ENCODE peak calls at places on chromosome 18, in seven cellular contexts. One of them, this sample, is unnamed.

GRCh38 chr18:78986018-78986481 is 6.4 kb downstream of the SALL3 start:
- DNase-seq in sigmoid colon: no peak
- DNase-seq in A549: peak; percentile 21
- DNase-seq in GM12878: no peak
- DNase-seq in tibial nerve: no peak
- DNase-seq in transverse colon: no peak
- DNase-seq in K562: peak; percentile 26
- DNase-seq in this sample: no peak

GRCh38 chr18:79321625-79322024 is 74.1 kb upstream of the NFATC1 start:
- DNase-seq in sigmoid colon: no peak
- DNase-seq in A549: no peak
- DNase-seq in GM12878: no peak
- DNase-seq in tibial nerve: no peak
- DNase-seq in transverse colon: no peak
- DNase-seq in K562: no peak
- DNase-seq in this sample: no peak

GRCh38 chr18:72543362-72544055 is 633 bp downstream of the CBLN2 start:
- DNase-seq in sigmoid colon: no peak
- DNase-seq in A549: no peak
- DNase-seq in GM12878: no peak
- DNase-seq in tibial nerve: no peak
- DNase-seq in transverse colon: no peak
- DNase-seq in K562: no peak
- DNase-seq in this sample: no peak

GRCh38 chr18:44901283-44901682 is 220.6 kb downstream of the SETBP1 start:
- DNase-seq in sigmoid colon: no peak
- DNase-seq in A549: no peak
- DNase-seq in GM12878: no peak
- DNase-seq in tibial nerve: no peak
- DNase-seq in transverse colon: no peak
- DNase-seq in K562: no peak
- DNase-seq in this sample: no peak

GRCh38 chr18:27363918-27364317 is 178.8 kb upstream of the CHST9 start:
- DNase-seq in sigmoid colon: no peak
- DNase-seq in A549: peak; percentile 3
- DNase-seq in GM12878: no peak
- DNase-seq in tibial nerve: no peak
- DNase-seq in transverse colon: no peak
- DNase-seq in K562: no peak
- DNase-seq in this sample: no peak

GRCh38 chr18:13019301-13019700 is 28.1 kb downstream of the CEP192 start:
- DNase-seq in sigmoid colon: no peak
- DNase-seq in A549: no peak
- DNase-seq in GM12878: peak; percentile 17
- DNase-seq in tibial nerve: no peak
- DNase-seq in transverse colon: no peak
- DNase-seq in K562: no peak
- DNase-seq in this sample: no peak

GRCh38 chr18:60053747-60054304 is 154.0 kb downstream of the PMAIP1 start:
- DNase-seq in sigmoid colon: no peak
- DNase-seq in A549: peak; percentile 94
- DNase-seq in GM12878: peak; percentile 8
- DNase-seq in tibial nerve: no peak
- DNase-seq in transverse colon: no peak
- DNase-seq in K562: peak; percentile 76
- DNase-seq in this sample: no peak

GRCh38 chr18:57209697-57210096 is 62.8 kb downstream of the BOD1L2 start:
- DNase-seq in sigmoid colon: no peak
- DNase-seq in A549: no peak
- DNase-seq in GM12878: no peak
- DNase-seq in tibial nerve: no peak
- DNase-seq in transverse colon: no peak
- DNase-seq in K562: no peak
- DNase-seq in this sample: no peak

GRCh38 chr18:79218605-79219195 is 149.5 kb downstream of the ATP9B start:
- DNase-seq in sigmoid colon: no peak
- DNase-seq in A549: no peak
- DNase-seq in GM12878: no peak
- DNase-seq in tibial nerve: no peak
- DNase-seq in transverse colon: no peak
- DNase-seq in K562: no peak
- DNase-seq in this sample: no peak

GRCh38 chr18:34354351-34354750 is 129.6 kb upstream of the NOL4 start:
- DNase-seq in sigmoid colon: no peak
- DNase-seq in A549: no peak
- DNase-seq in GM12878: no peak
- DNase-seq in tibial nerve: no peak
- DNase-seq in transverse colon: no peak
- DNase-seq in K562: no peak
- DNase-seq in this sample: no peak

GRCh38 chr18:6210349-6211173 is 204.2 kb downstream of the L3MBTL4 start:
- DNase-seq in sigmoid colon: no peak
- DNase-seq in A549: no peak
- DNase-seq in GM12878: no peak
- DNase-seq in tibial nerve: no peak
- DNase-seq in transverse colon: no peak
- DNase-seq in K562: no peak
- DNase-seq in this sample: no peak
- TF ChIP-seq EP300 in sigmoid colon: no peak
- TF ChIP-seq EP300 in A549: no peak
- TF ChIP-seq EP300 in GM12878: no peak
- TF ChIP-seq EP300 in tibial nerve: no peak
- TF ChIP-seq EP300 in transverse colon: no peak
- TF ChIP-seq EP300 in K562: no peak
- TF ChIP-seq EP300 in this sample: no peak

GRCh38 chr18:42412281-42412680 is 457.2 kb downstream of the PIK3C3 start:
- DNase-seq in sigmoid colon: no peak
- DNase-seq in A549: no peak
- DNase-seq in GM12878: no peak
- DNase-seq in tibial nerve: no peak
- DNase-seq in transverse colon: no peak
- DNase-seq in K562: no peak
- DNase-seq in this sample: no peak
- H3K27ac ChIP-seq in sigmoid colon: no peak overlapping the region
- H3K27ac ChIP-seq in A549: no peak overlapping the region
- H3K27ac ChIP-seq in GM12878: no peak overlapping the region
- H3K27ac ChIP-seq in tibial nerve: no peak overlapping the region
- H3K27ac ChIP-seq in transverse colon: no peak overlapping the region
- H3K27ac ChIP-seq in K562: no peak overlapping the region
- H3K27ac ChIP-seq in this sample: no peak overlapping the region

DNA sequence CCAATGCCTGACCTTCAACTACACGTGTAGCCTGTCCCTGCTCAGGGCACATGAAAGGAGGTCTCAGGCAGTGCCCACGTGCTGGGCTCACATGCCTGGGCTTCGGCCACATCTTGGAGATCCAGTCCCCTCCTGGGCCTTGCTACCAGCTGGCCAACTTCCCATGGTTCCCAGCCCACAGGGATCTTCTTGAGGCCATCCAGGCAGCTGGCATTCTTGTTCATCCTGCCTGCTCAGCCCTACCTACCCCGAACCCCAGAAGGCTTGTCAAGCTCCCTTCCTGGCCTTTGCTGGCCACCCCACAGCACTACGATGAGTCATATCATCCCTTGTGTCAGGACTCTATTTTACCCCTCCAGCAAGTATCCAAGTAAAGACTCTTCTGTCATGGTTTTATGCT is 97.1 kb downstream of the ZBTB7C start:
- DNase-seq in sigmoid colon: no peak
- DNase-seq in A549: no peak
- DNase-seq in GM12878: no peak
- DNase-seq in tibial nerve: no peak
- DNase-seq in transverse colon: no peak
- DNase-seq in K562: no peak
- DNase-seq in this sample: no peak
- H3K4me3 ChIP-seq in sigmoid colon: no peak overlapping the region
- H3K4me3 ChIP-seq in A549: no peak overlapping the region
- H3K4me3 ChIP-seq in GM12878: no peak overlapping the region
- H3K4me3 ChIP-seq in tibial nerve: no peak overlapping the region
- H3K4me3 ChIP-seq in transverse colon: no peak overlapping the region
- H3K4me3 ChIP-seq in K562: no peak overlapping the region
- H3K4me3 ChIP-seq in this sample: no peak overlapping the region

GRCh38 chr18:48869591-48869990 is 81.2 kb downstream of the SMAD7 start:
- DNase-seq in sigmoid colon: no peak
- DNase-seq in A549: no peak
- DNase-seq in GM12878: no peak
- DNase-seq in tibial nerve: no peak
- DNase-seq in transverse colon: no peak
- DNase-seq in K562: no peak
- DNase-seq in this sample: no peak

GRCh38 chr18:48871391-48872166 is 79.2 kb downstream of the SMAD7 start:
- DNase-seq in sigmoid colon: no peak
- DNase-seq in A549: no peak
- DNase-seq in GM12878: no peak
- DNase-seq in tibial nerve: no peak
- DNase-seq in transverse colon: no peak
- DNase-seq in K562: no peak
- DNase-seq in this sample: no peak

GRCh38 chr18:48874701-48875162 is 76.0 kb downstream of the SMAD7 start:
- DNase-seq in sigmoid colon: no peak
- DNase-seq in A549: no peak
- DNase-seq in GM12878: no peak
- DNase-seq in tibial nerve: no peak
- DNase-seq in transverse colon: no peak
- DNase-seq in K562: no peak
- DNase-seq in this sample: no peak

GRCh38 chr18:48874233-48874632 is 76.5 kb downstream of the SMAD7 start:
- DNase-seq in sigmoid colon: no peak
- DNase-seq in A549: no peak
- DNase-seq in GM12878: no peak
- DNase-seq in tibial nerve: no peak
- DNase-seq in transverse colon: no peak
- DNase-seq in K562: no peak
- DNase-seq in this sample: no peak

GRCh38 chr18:48872234-48873145 is 78.3 kb downstream of the SMAD7 start:
- DNase-seq in sigmoid colon: no peak
- DNase-seq in A549: no peak
- DNase-seq in GM12878: no peak
- DNase-seq in tibial nerve: no peak
- DNase-seq in transverse colon: no peak
- DNase-seq in K562: no peak
- DNase-seq in this sample: no peak
- TF ChIP-seq EP300 in sigmoid colon: no peak
- TF ChIP-seq EP300 in A549: no peak
- TF ChIP-seq EP300 in GM12878: no peak
- TF ChIP-seq EP300 in tibial nerve: no peak
- TF ChIP-seq EP300 in transverse colon: no peak
- TF ChIP-seq EP300 in K562: no peak
- TF ChIP-seq EP300 in this sample: no peak

GRCh38 chr18:41373612-41374011 is 581.4 kb upstream of the PIK3C3 start:
- DNase-seq in sigmoid colon: no peak
- DNase-seq in A549: no peak
- DNase-seq in GM12878: no peak
- DNase-seq in tibial nerve: no peak
- DNase-seq in transverse colon: no peak
- DNase-seq in K562: no peak
- DNase-seq in this sample: no peak

GRCh38 chr18:41371718-41372117 is 583.3 kb upstream of the PIK3C3 start:
- DNase-seq in sigmoid colon: no peak
- DNase-seq in A549: no peak
- DNase-seq in GM12878: no peak
- DNase-seq in tibial nerve: no peak
- DNase-seq in transverse colon: no peak
- DNase-seq in K562: no peak
- DNase-seq in this sample: no peak

GRCh38 chr18:41372266-41372665 is 582.8 kb upstream of the PIK3C3 start:
- DNase-seq in sigmoid colon: no peak
- DNase-seq in A549: no peak
- DNase-seq in GM12878: no peak
- DNase-seq in tibial nerve: no peak
- DNase-seq in transverse colon: no peak
- DNase-seq in K562: no peak
- DNase-seq in this sample: no peak

GRCh38 chr18:41370740-41371623 is 584.1 kb upstream of the PIK3C3 start:
- DNase-seq in sigmoid colon: no peak
- DNase-seq in A549: no peak
- DNase-seq in GM12878: no peak
- DNase-seq in tibial nerve: no peak
- DNase-seq in transverse colon: no peak
- DNase-seq in K562: no peak
- DNase-seq in this sample: no peak
- H3K27ac ChIP-seq in sigmoid colon: no peak overlapping the region
- H3K27ac ChIP-seq in A549: no peak overlapping the region
- H3K27ac ChIP-seq in GM12878: no peak overlapping the region
- H3K27ac ChIP-seq in tibial nerve: no peak overlapping the region
- H3K27ac ChIP-seq in transverse colon: no peak overlapping the region
- H3K27ac ChIP-seq in K562: no peak overlapping the region
- H3K27ac ChIP-seq in this sample: no peak overlapping the region

DNA sequence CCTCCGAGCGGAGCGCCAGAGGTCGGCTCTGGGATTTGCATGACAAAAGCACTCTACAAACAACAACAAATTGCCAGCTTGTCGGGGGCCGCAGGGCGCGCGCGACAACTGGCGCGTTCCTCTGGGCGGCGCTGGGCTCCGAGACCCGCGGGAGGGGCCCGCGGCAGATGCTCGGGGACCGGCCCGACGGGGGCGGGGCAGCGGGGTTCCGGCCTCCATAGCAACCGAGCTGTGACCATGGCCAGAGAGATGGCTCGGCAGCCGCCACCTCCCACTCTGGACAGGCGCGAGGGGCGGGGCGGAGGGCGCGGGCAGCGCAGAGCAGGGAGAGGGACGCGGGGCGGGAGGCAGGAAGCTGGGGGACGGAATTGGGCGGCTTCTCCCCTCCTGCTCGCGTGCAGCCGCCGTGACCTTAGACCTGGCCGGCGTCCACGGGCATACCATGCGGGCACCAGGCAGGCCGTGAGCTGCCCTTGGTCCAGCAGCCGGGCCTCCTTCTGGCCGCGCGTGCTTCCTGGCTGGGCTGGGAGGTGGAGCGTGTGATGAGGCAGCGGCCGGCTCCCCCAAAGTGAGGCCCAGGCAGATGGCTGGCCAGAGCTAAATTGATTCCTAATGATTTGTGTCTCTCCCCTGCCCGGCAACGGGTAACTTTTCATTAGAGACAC is 171.5 kb downstream of the CELF4 start:
- DNase-seq in sigmoid colon: peak; percentile 79
- DNase-seq in A549: peak; percentile 10
- DNase-seq in GM12878: no peak
- DNase-seq in tibial nerve: peak; percentile 25
- DNase-seq in transverse colon: peak; percentile 32
- DNase-seq in K562: peak; percentile 77
- DNase-seq in this sample: peak; percentile 83
- H3K4me3 ChIP-seq in sigmoid colon: peak overlapping the region; percentile 14
- H3K4me3 ChIP-seq in A549: peak overlapping the region; percentile 41
- H3K4me3 ChIP-seq in GM12878: no peak overlapping the region
- H3K4me3 ChIP-seq in tibial nerve: peak overlapping the region; percentile 36
- H3K4me3 ChIP-seq in transverse colon: peak overlapping the region; percentile 17
- H3K4me3 ChIP-seq in K562: no peak overlapping the region
- H3K4me3 ChIP-seq in this sample: peak overlapping the region; percentile 35

This sample was measured in ovary.